ENCODE peak calls at places on chromosomes 2 and 18, in seven cellular contexts. O, B, H, K, T, X and S are unnamed samples.

GRCh38 chr2:238379096-238379810 is 47.5 kb upstream of the ASB1 start:
- DNase-seq in O (no peak), B (no peak), H (no peak), K (no peak), T (no peak), X (no peak), S (no peak)

GRCh38 chr2:46342566-46343315 is 45.5 kb downstream of the EPAS1 start:
- DNase-seq in O (no peak), B (no peak), H (no peak), K (no peak), T (no peak), X (no peak), S (no peak)

GRCh38 chr18:41146301-41146700 is 808.7 kb upstream of the PIK3C3 start:
- DNase-seq in O (no peak), B (no peak), H (no peak), K (no peak), T (no peak), X (no peak), S (no peak)

GRCh38 chr2:38665854-38666577 is at the start of gene GALM:
- DNase-seq in O (peak; percentile 80), B (peak; percentile 56), H (no peak), K (peak; percentile 87), T (peak; percentile 90), X (peak; percentile 85), S (peak; percentile 92)

GRCh38 chr18:389658-390357 is 110.7 kb downstream of the COLEC12 start:
- DNase-seq in O (no peak), B (no peak), H (no peak), K (no peak), T (no peak), X (no peak), S (no peak)

GRCh38 chr18:58859935-58860334 is 4.7 kb upstream of the ZNF532 start:
- DNase-seq in O (no peak), B (no peak), H (no peak), K (no peak), T (no peak), X (no peak), S (no peak)

GRCh38 chr2:177419274-177419673 is 26.7 kb downstream of the AGPS start:
- DNase-seq in O (no peak), B (no peak), H (no peak), K (no peak), T (no peak), X (no peak), S (no peak)

GRCh38 chr2:202933139-202933510 is 21.1 kb downstream of the CARF start:
- DNase-seq in O (no peak), B (no peak), H (no peak), K (no peak), T (no peak), X (no peak), S (no peak)

GRCh38 chr2:191950132-191950885 is 103.4 kb upstream of the CAVIN2 start:
- DNase-seq in O (no peak), B (no peak), H (no peak), K (no peak), T (no peak), X (no peak), S (no peak)

GRCh38 chr2:74947703-74948102 is 10.7 kb upstream of the POLE4 start:
- DNase-seq in O (no peak), B (no peak), H (no peak), K (no peak), T (no peak), X (no peak), S (no peak)

GRCh38 chr2:46871976-46872381 is 43.6 kb downstream of the MCFD2 start:
- DNase-seq in O (no peak), B (no peak), H (no peak), K (no peak), T (no peak), X (no peak), S (no peak)

GRCh38 chr2:231929961-231930600 is 3.9 kb upstream of the NPPC start:
- DNase-seq in O (peak; percentile 82), B (no peak), H (no peak), K (no peak), T (no peak), X (no peak), S (peak; percentile 76)

GRCh38 chr2:175449616-175450015 is 268.1 kb upstream of the ATP5MC3 start:
- DNase-seq in O (no peak), B (no peak), H (no peak), K (no peak), T (no peak), X (no peak), S (no peak)

GRCh38 chr2:94762600-94762999 is 108.6 kb upstream of the TEKT4 start:
- DNase-seq in O (no peak), B (no peak), H (no peak), K (no peak), T (no peak), X (no peak), S (no peak)

GRCh38 chr2:207487650-207488315 is 42.0 kb upstream of the CREB1 start:
- DNase-seq in O (no peak), B (no peak), H (no peak), K (no peak), T (no peak), X (no peak), S (no peak)

GRCh38 chr18:61322265-61322873 is 10.9 kb upstream of the CDH20 start:
- DNase-seq in O (peak; percentile 40), B (no peak), H (no peak), K (peak; percentile 42), T (peak; percentile 57), X (peak; percentile 64), S (peak; percentile 42)

GRCh38 chr2:39225564-39225963 is 18.2 kb downstream of the CDKL4 start:
- DNase-seq in O (no peak), B (no peak), H (no peak), K (no peak), T (no peak), X (no peak), S (no peak)

GRCh38 chr2:235746257-235746934 is 252.6 kb downstream of the AGAP1 start:
- DNase-seq in O (no peak), B (peak; percentile 69), H (no peak), K (peak; percentile 62), T (peak; percentile 72), X (peak; percentile 68), S (peak; percentile 62)

GRCh38 chr2:26735096-26735495 is 29.0 kb upstream of the SLC35F6 start:
- DNase-seq in O (no peak), B (no peak), H (no peak), K (no peak), T (no peak), X (no peak), S (no peak)

GRCh38 chr2:219001577-219002394 is 8.6 kb upstream of the CRYBA2 start:
- DNase-seq in O (no peak), B (peak; percentile 93), H (no peak), K (no peak), T (peak; percentile 96), X (peak; percentile 91), S (no peak)
- H3K4me3 ChIP-seq in O (peak overlapping the region; percentile 35), B (peak overlapping the region; percentile 38), H (peak overlapping the region; percentile 47), K (no peak overlapping the region), T (peak overlapping the region; percentile 48), X (peak overlapping the region; percentile 56), S (no peak overlapping the region)

DNA sequence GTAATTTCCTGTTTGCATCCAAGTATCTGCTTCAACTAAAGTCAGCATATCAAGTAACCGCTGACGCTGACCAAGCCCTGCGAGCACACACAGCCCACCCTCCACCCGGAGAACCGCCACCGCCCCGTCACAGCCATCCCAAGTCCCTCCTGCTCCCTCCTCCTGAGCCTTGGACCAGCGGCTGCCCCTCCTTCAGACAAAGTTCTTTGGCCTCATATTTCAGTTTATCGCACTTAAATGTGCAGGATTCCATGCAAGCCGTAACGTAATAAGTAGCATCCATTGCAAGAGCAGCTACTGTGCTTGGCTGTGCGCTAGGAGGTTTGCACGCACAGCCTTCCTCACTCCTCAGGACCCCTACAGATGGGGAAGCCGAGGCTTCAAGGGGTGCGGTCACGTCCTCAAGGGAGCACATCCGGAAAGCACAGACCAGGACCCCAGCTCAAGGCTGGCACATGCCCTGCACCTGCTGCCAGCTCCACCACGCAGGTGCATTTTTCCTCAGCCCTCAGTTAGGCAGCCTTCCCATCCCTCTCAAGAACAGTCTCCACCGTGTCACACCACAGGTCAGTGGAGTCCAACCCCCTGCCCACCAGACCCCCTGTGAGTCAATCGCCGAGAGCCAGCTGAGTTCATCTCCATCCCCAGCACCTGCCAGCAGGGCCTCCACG is 17.1 kb downstream of the PXDN start:
- DNase-seq in O (peak; percentile 25), B (no peak), H (no peak), K (no peak), T (peak; percentile 17), X (peak; percentile 8), S (peak; percentile 79)
- H3K4me1 ChIP-seq in O (peaks cover 66% of the 10 kb centered on the region), B (peaks cover 25% of the 10 kb centered on the region), H (peaks cover 3% of the 10 kb centered on the region), K (peaks cover 37% of the 10 kb centered on the region), T (no peaks in the 10 kb centered on the region), X (peaks cover 24% of the 10 kb centered on the region), S (peaks cover 19% of the 10 kb centered on the region)

GRCh38 chr2:85255456-85255812 is 72.4 kb downstream of the TGOLN2 start:
- DNase-seq in O (no peak), B (no peak), H (no peak), K (no peak), T (no peak), X (no peak), S (no peak)

GRCh38 chr2:85253890-85254289 is 73.9 kb downstream of the TGOLN2 start:
- DNase-seq in O (no peak), B (no peak), H (no peak), K (no peak), T (no peak), X (no peak), S (no peak)

GRCh38 chr2:85257359-85258193 is 70.2 kb downstream of the TGOLN2 start:
- DNase-seq in O (no peak), B (no peak), H (no peak), K (no peak), T (no peak), X (no peak), S (no peak)

GRCh38 chr2:85255813-85256581 is 71.8 kb downstream of the TGOLN2 start:
- DNase-seq in O (no peak), B (peak; percentile 47), H (no peak), K (peak; percentile 86), T (no peak), X (no peak), S (no peak)

GRCh38 chr2:85254540-85255261 is 73.1 kb downstream of the TGOLN2 start:
- DNase-seq in O (no peak), B (no peak), H (no peak), K (no peak), T (no peak), X (no peak), S (no peak)
- H3K27ac ChIP-seq in O (peak overlapping the region; percentile 84), B (no peak overlapping the region), H (no peak overlapping the region), K (no peak overlapping the region), T (no peak overlapping the region), X (peak overlapping the region; percentile 2), S (no peak overlapping the region)

GRCh38 chr2:217612920-217613319 is 389.9 kb downstream of the TNS1 start:
- DNase-seq in O (no peak), B (no peak), H (no peak), K (no peak), T (no peak), X (no peak), S (no peak)
- H3K4me3 ChIP-seq in O (no peak overlapping the region), B (no peak overlapping the region), H (no peak overlapping the region), K (no peak overlapping the region), T (no peak overlapping the region), X (no peak overlapping the region), S (no peak overlapping the region)

GRCh38 chr18:28960146-28960545 is 783.2 kb upstream of the CDH2 start:
- DNase-seq in O (no peak), B (no peak), H (no peak), K (no peak), T (no peak), X (no peak), S (no peak)

GRCh38 chr18:28961669-28962228 is 784.8 kb upstream of the CDH2 start:
- DNase-seq in O (no peak), B (no peak), H (no peak), K (no peak), T (no peak), X (no peak), S (no peak)

GRCh38 chr18:28963481-28963880 is 786.6 kb upstream of the CDH2 start:
- DNase-seq in O (no peak), B (no peak), H (no peak), K (no peak), T (no peak), X (no peak), S (no peak)
- H3K4me1 ChIP-seq in O (no peaks in the 10 kb centered on the region), B (no peaks in the 10 kb centered on the region), H (no peaks in the 10 kb centered on the region), K (no peaks in the 10 kb centered on the region), T (no peaks in the 10 kb centered on the region), X (no peaks in the 10 kb centered on the region), S (no peaks in the 10 kb centered on the region)